ENCODE peak calls at places on chromosome 4, in ten cellular contexts. C is OCI-LY7; O is fibroblast of mammary gland; S is foreskin fibroblast; A is endothelial cell; B is naive thymus-derived CD8-positive, alpha-beta T cell; G is GM10248; K is SK-N-SH; Y is NAMALWA; P is fibroblast of the aortic adventitia. J is an unnamed sample.

GRCh38 chr4:101039367-101039766 is 308.0 kb downstream of the PPP3CA start:
- DNase-seq in C (no peak), O (no peak), S (no peak), A (no peak), B (no peak), G (no peak), K (no peak), Y (no peak), P (no peak), J (no peak)

GRCh38 chr4:71550220-71551190 is 211.7 kb downstream of the SLC4A4 start:
- DNase-seq in C (no peak), O (peak), S (peak), A (no peak), B (no peak), G (no peak), K (no peak), Y (no peak), P (peak), J (no peak)

GRCh38 chr4:39032218-39033085 is at the start of gene TMEM156:
- DNase-seq in C (peak), O (peak), S (peak), A (no peak), B (no peak), G (peak), K (no peak), Y (peak), P (peak), J (no peak)

GRCh38 chr4:140047017-140047640 is 106.9 kb downstream of the MAML3 start:
- DNase-seq in C (no peak), O (peak), S (no peak), A (no peak), B (no peak), G (no peak), K (no peak), Y (no peak), P (peak), J (no peak)

GRCh38 chr4:38980903-38981676 is 51.1 kb downstream of the TMEM156 start:
- DNase-seq in C (no peak), O (peak), S (peak), A (no peak), B (no peak), G (peak), K (peak), Y (no peak), P (peak), J (no peak)

GRCh38 chr4:154677300-154677699 is 64.8 kb upstream of the FGG start:
- DNase-seq in C (no peak), O (no peak), S (no peak), A (no peak), B (no peak), G (no peak), K (no peak), Y (no peak), P (no peak), J (no peak)

GRCh38 chr4:69730002-69730401 is 30.4 kb downstream of the SULT1B1 start:
- DNase-seq in C (no peak), O (no peak), S (no peak), A (no peak), B (no peak), G (no peak), K (no peak), Y (no peak), P (no peak), J (no peak)

GRCh38 chr4:152564336-152564735 is 28.4 kb upstream of the FBXW7 start:
- DNase-seq in C (no peak), O (no peak), S (no peak), A (no peak), B (no peak), G (no peak), K (no peak), Y (no peak), P (no peak), J (no peak)

GRCh38 chr4:184851200-184851541 is 25.4 kb upstream of the ACSL1 start:
- DNase-seq in C (peak), O (peak), S (no peak), A (no peak), B (no peak), G (peak), K (no peak), Y (peak), P (no peak), J (no peak)

GRCh38 chr4:83639849-83640493 is 104.1 kb downstream of the GPAT3 start:
- DNase-seq in C (peak), O (peak), S (peak), A (peak), B (peak), G (peak), K (peak), Y (peak), P (peak), J (peak)

GRCh38 chr4:51884055-51884454 is 41.1 kb downstream of the DCUN1D4 start:
- DNase-seq in C (no peak), O (no peak), S (no peak), A (no peak), B (no peak), G (no peak), K (no peak), Y (no peak), P (no peak), J (no peak)

GRCh38 chr4:153222790-153223417 is 18.7 kb downstream of the TRIM2 start:
- DNase-seq in C (no peak), O (peak), S (peak), A (peak), B (no peak), G (peak), K (peak), Y (no peak), P (peak), J (peak)

GRCh38 chr4:156970501-156971167 is 965 bp downstream of the PDGFC start:
- DNase-seq in C (no peak), O (peak), S (peak), A (peak), B (no peak), G (no peak), K (peak), Y (no peak), P (peak), J (peak)

GRCh38 chr4:30535255-30535654 is 184.9 kb upstream of the PCDH7 start:
- DNase-seq in C (no peak), O (no peak), S (peak), A (no peak), B (no peak), G (no peak), K (no peak), Y (no peak), P (no peak), J (no peak)

GRCh38 chr4:36255575-36255974 is 11.3 kb upstream of the ARAP2 start:
- DNase-seq in C (peak), O (no peak), S (no peak), A (no peak), B (peak), G (peak), K (no peak), Y (peak), P (no peak), J (no peak)

GRCh38 chr4:138055890-138056289 is 186.3 kb downstream of the SLC7A11 start:
- DNase-seq in C (no peak), O (peak), S (peak), A (no peak), B (no peak), G (no peak), K (no peak), Y (no peak), P (peak), J (no peak)

GRCh38 chr4:176383273-176384077 is 63.7 kb downstream of the SPCS3 start:
- DNase-seq in C (no peak), O (peak), S (peak), A (no peak), B (no peak), G (no peak), K (no peak), Y (no peak), P (peak), J (no peak)

GRCh38 chr4:113222006-113222405 is 172.6 kb downstream of the ANK2 start:
- DNase-seq in C (no peak), O (peak), S (peak), A (no peak), B (no peak), G (no peak), K (no peak), Y (no peak), P (peak), J (no peak)

GRCh38 chr4:188658958-188659522 is 519.8 kb downstream of the TRIML1 start:
- DNase-seq in C (no peak), O (no peak), S (no peak), A (no peak), B (no peak), G (no peak), K (no peak), Y (no peak), P (no peak), J (no peak)

GRCh38 chr4:103372002-103372558 is 173.9 kb upstream of the CENPE start:
- DNase-seq in C (no peak), O (no peak), S (no peak), A (no peak), B (no peak), G (no peak), K (no peak), Y (no peak), P (peak), J (no peak)

GRCh38 chr4:34046580-34046979 is 2197.7 kb downstream of the ARAP2 start:
- DNase-seq in C (no peak), O (peak), S (peak), A (no peak), B (no peak), G (no peak), K (no peak), Y (no peak), P (peak), J (no peak)

GRCh38 chr4:10013722-10014121 is 7.6 kb downstream of the SLC2A9 start:
- DNase-seq in C (peak), O (peak), S (peak), A (peak), B (no peak), G (peak), K (peak), Y (peak), P (no peak), J (peak)

GRCh38 chr4:101102114-101102752 is 245.1 kb downstream of the PPP3CA start:
- DNase-seq in C (no peak), O (peak), S (peak), A (no peak), B (no peak), G (no peak), K (peak), Y (no peak), P (peak), J (no peak)

GRCh38 chr4:105741548-105741947 is 33.0 kb downstream of the GSTCD start:
- DNase-seq in C (no peak), O (peak), S (peak), A (no peak), B (no peak), G (no peak), K (peak), Y (no peak), P (peak), J (no peak)

GRCh38 chr4:157075811-157076577 is at the start of gene GLRB:
- DNase-seq in C (no peak), O (no peak), S (peak), A (peak), B (no peak), G (peak), K (peak), Y (no peak), P (peak), J (peak)

GRCh38 chr4:90245837-90246236 is 118.6 kb downstream of the CCSER1 start:
- DNase-seq in C (no peak), O (no peak), S (no peak), A (no peak), B (no peak), G (no peak), K (no peak), Y (no peak), P (no peak), J (no peak)

GRCh38 chr4:38867478-38868054 is at the start of gene FAM114A1:
- DNase-seq in C (no peak), O (peak), S (peak), A (peak), B (no peak), G (peak), K (peak), Y (peak), P (peak), J (peak)

J was measured in HEK293T.